ENCODE peak calls at places on chromosomes 2 and 18, in ten cellular contexts. X is CD8-positive, alpha-beta memory T cell; D is thoracic aorta; E is RWPE2; K is effector memory CD4-positive, alpha-beta T cell; Y is neural progenitor cell; V is pancreas; N is heart left ventricle; L is A549; Q is left ventricle myocardium inferior. O is an unnamed sample.

GRCh38 chr2:178025551-178026185 is 46.9 kb downstream of the PDE11A start:
- DNase-seq in X (no peak), D (no peak), E (no peak), K (no peak), Y (no peak), V (no peak), N (no peak), L (peak; percentile 90), Q (no peak), O (no peak)

GRCh38 chr2:203155406-203155805 is 83.4 kb upstream of the CYP20A1 start:
- DNase-seq in X (peak; percentile 0), D (no peak), E (no peak), K (no peak), Y (no peak), V (no peak), N (no peak), L (no peak), Q (no peak), O (no peak)

GRCh38 chr18:11741505-11742145 is 52.6 kb downstream of the GNAL start:
- DNase-seq in X (no peak), D (no peak), E (no peak), K (no peak), Y (peak; percentile 34), V (no peak), N (no peak), L (peak; percentile 34), Q (no peak), O (peak; percentile 37)

GRCh38 chr18:10379511-10379910 is 74.9 kb upstream of the APCDD1 start:
- DNase-seq in X (no peak), D (no peak), E (no peak), K (no peak), Y (no peak), V (no peak), N (no peak), L (no peak), Q (no peak), O (no peak)

GRCh38 chr18:74375999-74376398 is 60.4 kb downstream of the C18orf63 start:
- DNase-seq in X (no peak), D (no peak), E (no peak), K (no peak), Y (no peak), V (no peak), N (no peak), L (peak; percentile 28), Q (no peak), O (no peak)

GRCh38 chr2:50515638-50516037 is 516.3 kb downstream of the NRXN1 start:
- DNase-seq in X (no peak), D (no peak), E (no peak), K (no peak), Y (no peak), V (no peak), N (no peak), L (peak; percentile 5), Q (no peak), O (no peak)

GRCh38 chr2:219829968-219830738 is 202.7 kb downstream of the SLC4A3 start:
- DNase-seq in X (no peak), D (no peak), E (no peak), K (no peak), Y (no peak), V (no peak), N (no peak), L (no peak), Q (no peak), O (no peak)

GRCh38 chr2:42045389-42045788 is 2.4 kb upstream of the PKDCC start:
- DNase-seq in X (no peak), D (no peak), E (no peak), K (no peak), Y (no peak), V (no peak), N (no peak), L (no peak), Q (no peak), O (no peak)

GRCh38 chr18:57925706-57926105 is 118.3 kb upstream of the NEDD4L start:
- DNase-seq in X (no peak), D (no peak), E (no peak), K (no peak), Y (no peak), V (no peak), N (no peak), L (no peak), Q (no peak), O (no peak)

GRCh38 chr2:75053484-75054112 is 95.2 kb downstream of the POLE4 start:
- DNase-seq in X (no peak), D (no peak), E (no peak), K (no peak), Y (peak; percentile 77), V (peak; percentile 10), N (peak; percentile 35), L (peak; percentile 62), Q (no peak), O (peak; percentile 58)

GRCh38 chr2:7033136-7033960 is 116.1 kb downstream of the RNF144A start:
- DNase-seq in X (no peak), D (no peak), E (no peak), K (no peak), Y (no peak), V (no peak), N (no peak), L (no peak), Q (no peak), O (peak; percentile 63)

DNA sequence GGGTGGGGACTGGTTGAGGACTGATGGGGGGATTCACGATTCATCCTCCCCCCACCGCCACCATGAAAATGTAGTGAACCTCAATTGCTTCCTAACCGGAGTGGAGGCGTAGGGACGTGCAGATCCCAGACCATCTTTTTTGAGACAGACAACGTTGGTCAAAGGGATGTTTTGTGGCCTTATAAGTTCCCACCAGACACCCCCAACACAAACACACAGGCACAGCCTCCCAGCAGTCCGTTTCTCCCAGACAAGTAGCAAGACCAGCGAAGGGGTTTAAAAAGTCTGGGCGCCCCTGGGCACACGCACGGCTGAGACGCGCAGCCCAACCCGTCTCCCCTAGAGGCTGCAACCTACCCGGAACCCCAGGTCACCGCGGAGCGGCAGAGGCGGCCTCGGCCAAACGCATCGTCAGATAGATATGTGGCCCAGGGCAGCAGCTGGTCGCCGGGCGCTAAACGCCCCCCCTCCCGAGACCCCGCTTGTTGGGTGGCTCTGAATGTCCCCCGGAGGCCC is 1.3 kb downstream of the GBX2 start:
- DNase-seq in X (no peak), D (no peak), E (no peak), K (no peak), Y (peak; percentile 66), V (no peak), N (no peak), L (no peak), Q (no peak), O (peak; percentile 51)
- H3K4me3 ChIP-seq in X (no peak overlapping the region), D (peak overlapping the region; percentile 69), E (peak overlapping the region; percentile 39), K (no peak overlapping the region), Y (peak overlapping the region; percentile 49), V (no peak overlapping the region), N (peak overlapping the region; percentile 16), L (peak overlapping the region; percentile 73), Q (peak overlapping the region; percentile 59), O (peak overlapping the region; percentile 60)

GRCh38 chr2:216111122-216111521 is 2.0 kb downstream of the XRCC5 start:
- DNase-seq in X (no peak), D (no peak), E (no peak), K (no peak), Y (no peak), V (no peak), N (no peak), L (no peak), Q (no peak), O (no peak)
- H3K4me3 ChIP-seq in X (no peak overlapping the region), D (no peak overlapping the region), E (no peak overlapping the region), K (no peak overlapping the region), Y (peak overlapping the region; percentile 93), V (no peak overlapping the region), N (no peak overlapping the region), L (no peak overlapping the region), Q (no peak overlapping the region), O (no peak overlapping the region)

GRCh38 chr2:134715932-134716643 is 2.7 kb downstream of the TMEM163 start:
- DNase-seq in X (no peak), D (no peak), E (no peak), K (no peak), Y (no peak), V (no peak), N (no peak), L (no peak), Q (no peak), O (no peak)

GRCh38 chr2:134718956-134719814 is at the start of gene TMEM163:
- DNase-seq in X (peak; percentile 17), D (no peak), E (no peak), K (no peak), Y (peak; percentile 81), V (peak; percentile 55), N (no peak), L (no peak), Q (no peak), O (no peak)

GRCh38 chr2:134718095-134718955 is 475 bp downstream of the TMEM163 start:
- DNase-seq in X (peak; percentile 13), D (no peak), E (no peak), K (no peak), Y (peak; percentile 70), V (peak; percentile 27), N (peak; percentile 69), L (no peak), Q (peak; percentile 18), O (peak; percentile 79)

GRCh38 chr2:134716716-134717585 is 1.8 kb downstream of the TMEM163 start:
- DNase-seq in X (no peak), D (no peak), E (no peak), K (no peak), Y (no peak), V (no peak), N (no peak), L (no peak), Q (no peak), O (no peak)

GRCh38 chr2:134717706-134718094 is 1.1 kb downstream of the TMEM163 start:
- DNase-seq in X (no peak), D (no peak), E (no peak), K (no peak), Y (peak; percentile 47), V (no peak), N (no peak), L (no peak), Q (no peak), O (no peak)
- H3K4me3 ChIP-seq in X (no peak overlapping the region), D (peak overlapping the region; percentile 64), E (no peak overlapping the region), K (peak overlapping the region; percentile 41), Y (peak overlapping the region; percentile 79), V (peak overlapping the region; percentile 67), N (peak overlapping the region; percentile 50), L (peak overlapping the region; percentile 56), Q (peak overlapping the region; percentile 67), O (peak overlapping the region; percentile 43)

DNA sequence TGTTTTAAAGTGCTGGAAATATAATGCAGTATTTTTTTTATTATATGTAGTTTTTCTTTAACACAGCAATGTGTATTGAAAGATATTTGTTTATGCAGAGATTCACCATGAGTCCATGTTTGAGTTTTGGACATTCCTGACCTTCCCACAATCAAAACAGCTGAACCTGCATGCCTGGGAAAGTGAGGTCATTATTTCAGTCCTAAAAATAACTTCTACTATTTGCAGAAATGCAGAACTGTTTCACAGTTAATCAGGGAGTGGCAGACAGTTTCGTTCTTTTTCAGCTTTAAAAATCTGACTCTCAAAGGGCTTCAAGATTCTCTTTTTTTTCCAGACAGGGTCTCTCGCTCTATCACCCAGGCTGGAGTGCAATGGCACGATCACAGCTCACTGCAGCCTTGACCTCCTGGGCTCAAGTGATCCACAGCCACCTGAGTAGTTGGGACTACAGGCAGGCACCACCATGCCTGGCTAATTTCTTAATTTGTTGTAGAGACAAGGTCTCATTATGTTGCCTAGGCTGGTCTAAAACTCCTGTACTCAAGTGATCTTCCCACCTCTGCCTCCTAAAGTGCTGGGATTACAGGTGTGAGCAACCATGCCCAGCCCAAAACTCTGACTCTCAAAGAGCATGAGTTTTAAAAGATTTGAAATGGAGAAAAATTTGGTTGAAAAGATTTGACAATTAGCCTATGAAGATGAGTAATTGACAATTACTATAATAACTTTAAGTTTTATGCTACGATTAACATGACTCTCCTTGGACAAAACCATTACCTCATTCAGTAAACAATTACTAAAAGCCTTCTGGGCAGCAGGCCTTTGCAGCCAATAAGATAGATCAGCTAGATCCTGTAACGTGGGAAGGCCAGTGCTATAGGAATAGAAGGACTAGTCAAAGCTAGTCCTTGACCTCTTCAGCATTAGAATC is 5.0 kb upstream of the MYL12B start:
- DNase-seq in X (no peak), D (no peak), E (no peak), K (no peak), Y (no peak), V (peak; percentile 60), N (no peak), L (peak; percentile 36), Q (no peak), O (no peak)
- H3K4me3 ChIP-seq in X (no peak overlapping the region), D (peak overlapping the region; percentile 42), E (no peak overlapping the region), K (no peak overlapping the region), Y (no peak overlapping the region), V (no peak overlapping the region), N (peak overlapping the region; percentile 49), L (no peak overlapping the region), Q (peak overlapping the region; percentile 98), O (no peak overlapping the region)

O was measured in SK-N-SH.